ENCODE peak calls at places on chromosomes 11 and 22, in four cellular contexts. One of them, this sample, is unnamed.

GRCh38 chr11:130999992-131000770 is 83.9 kb upstream of the SNX19 start:
- DNase-seq in K562: no peak
- DNase-seq in H1: no peak
- DNase-seq in GM12878: no peak
- DNase-seq in this sample: peak; percentile 75

GRCh38 chr11:34242037-34242625 is 115.7 kb downstream of the ABTB2 start:
- DNase-seq in K562: peak; percentile 85
- DNase-seq in H1: no peak
- DNase-seq in GM12878: no peak
- DNase-seq in this sample: no peak

GRCh38 chr11:45580399-45580798 is 85.0 kb downstream of the CHST1 start:
- DNase-seq in K562: no peak
- DNase-seq in H1: no peak
- DNase-seq in GM12878: no peak
- DNase-seq in this sample: no peak

GRCh38 chr11:96228911-96229310 is 114.1 kb downstream of the MAML2 start:
- DNase-seq in K562: no peak
- DNase-seq in H1: no peak
- DNase-seq in GM12878: no peak
- DNase-seq in this sample: no peak

GRCh38 chr11:58963551-58964075 is 24.3 kb downstream of the GLYATL1 start:
- DNase-seq in K562: no peak
- DNase-seq in H1: peak; percentile 70
- DNase-seq in GM12878: no peak
- DNase-seq in this sample: no peak

GRCh38 chr11:70901951-70902521 is 350.3 kb downstream of the SHANK2 start:
- DNase-seq in K562: no peak
- DNase-seq in H1: no peak
- DNase-seq in GM12878: no peak
- DNase-seq in this sample: no peak

GRCh38 chr22:36048911-36049677 is 20.5 kb upstream of the RBFOX2 start:
- DNase-seq in K562: no peak
- DNase-seq in H1: no peak
- DNase-seq in GM12878: no peak
- DNase-seq in this sample: no peak

GRCh38 chr11:63623513-63624140 is 9.4 kb upstream of the PLAAT3 start:
- DNase-seq in K562: no peak
- DNase-seq in H1: no peak
- DNase-seq in GM12878: no peak
- DNase-seq in this sample: no peak

GRCh38 chr22:31095637-31096249 is 11.6 kb downstream of the SELENOM start:
- DNase-seq in K562: no peak
- DNase-seq in H1: no peak
- DNase-seq in GM12878: no peak
- DNase-seq in this sample: no peak

GRCh38 chr11:84901986-84902385 is 725.2 kb downstream of the DLG2 start:
- DNase-seq in K562: no peak
- DNase-seq in H1: no peak
- DNase-seq in GM12878: no peak
- DNase-seq in this sample: no peak

GRCh38 chr11:58075781-58076180 is 45.0 kb downstream of the OR6Q1 start:
- DNase-seq in K562: no peak
- DNase-seq in H1: no peak
- DNase-seq in GM12878: no peak
- DNase-seq in this sample: peak; percentile 22

GRCh38 chr11:34358258-34358665 is 452 bp upstream of the ABTB2 start:
- DNase-seq in K562: peak; percentile 76
- DNase-seq in H1: no peak
- DNase-seq in GM12878: no peak
- DNase-seq in this sample: peak; percentile 75

GRCh38 chr11:112345166-112345565 is 84.5 kb upstream of the PLET1 start:
- DNase-seq in K562: no peak
- DNase-seq in H1: no peak
- DNase-seq in GM12878: no peak
- DNase-seq in this sample: no peak

GRCh38 chr11:70158757-70159389 is 44.2 kb upstream of the FADD start:
- DNase-seq in K562: no peak
- DNase-seq in H1: no peak
- DNase-seq in GM12878: no peak
- DNase-seq in this sample: no peak

GRCh38 chr11:82003671-82004148 is 730.0 kb downstream of the FAM181B start:
- DNase-seq in K562: no peak
- DNase-seq in H1: no peak
- DNase-seq in GM12878: no peak
- DNase-seq in this sample: no peak

GRCh38 chr22:41638748-41639147 is 17.7 kb downstream of the XRCC6 start:
- DNase-seq in K562: no peak
- DNase-seq in H1: no peak
- DNase-seq in GM12878: no peak
- DNase-seq in this sample: no peak

GRCh38 chr11:1546536-1547466 is 25.3 kb downstream of the DUSP8 start:
- DNase-seq in K562: peak; percentile 90
- DNase-seq in H1: no peak
- DNase-seq in GM12878: no peak
- DNase-seq in this sample: no peak

GRCh38 chr11:469684-470667 is 19.9 kb downstream of the PTDSS2 start:
- DNase-seq in K562: no peak
- DNase-seq in H1: no peak
- DNase-seq in GM12878: no peak
- DNase-seq in this sample: peak; percentile 83

GRCh38 chr11:133579165-133580031 is 47.1 kb upstream of the OPCML start:
- DNase-seq in K562: no peak
- DNase-seq in H1: no peak
- DNase-seq in GM12878: no peak
- DNase-seq in this sample: no peak

GRCh38 chr11:79285756-79286155 is 155.1 kb downstream of the TENM4 start:
- DNase-seq in K562: no peak
- DNase-seq in H1: no peak
- DNase-seq in GM12878: no peak
- DNase-seq in this sample: no peak

GRCh38 chr11:925496-926301 is at the start of gene AP2A2:
- DNase-seq in K562: peak; percentile 95
- DNase-seq in H1: peak; percentile 43
- DNase-seq in GM12878: no peak
- DNase-seq in this sample: peak; percentile 58

GRCh38 chr11:91686700-91687099 is 537.9 kb upstream of the FAT3 start:
- DNase-seq in K562: no peak
- DNase-seq in H1: no peak
- DNase-seq in GM12878: no peak
- DNase-seq in this sample: no peak

GRCh38 chr11:70735976-70736375 is 337.6 kb downstream of the CTTN start:
- DNase-seq in K562: no peak
- DNase-seq in H1: no peak
- DNase-seq in GM12878: no peak
- DNase-seq in this sample: no peak

GRCh38 chr11:71060358-71060757 is 192.0 kb downstream of the SHANK2 start:
- DNase-seq in K562: no peak
- DNase-seq in H1: no peak
- DNase-seq in GM12878: no peak
- DNase-seq in this sample: no peak

GRCh38 chr11:34149274-34149673 is 43.8 kb downstream of the NAT10 start:
- DNase-seq in K562: no peak
- DNase-seq in H1: no peak
- DNase-seq in GM12878: no peak
- DNase-seq in this sample: no peak

GRCh38 chr11:18368236-18368635 is 26.1 kb upstream of the LDHA start:
- DNase-seq in K562: no peak
- DNase-seq in H1: no peak
- DNase-seq in GM12878: no peak
- DNase-seq in this sample: no peak

GRCh38 chr11:79013509-79013908 is 427.3 kb downstream of the TENM4 start:
- DNase-seq in K562: no peak
- DNase-seq in H1: no peak
- DNase-seq in GM12878: no peak
- DNase-seq in this sample: no peak

GRCh38 chr11:975824-976223 is 50.2 kb downstream of the AP2A2 start:
- DNase-seq in K562: peak; percentile 39
- DNase-seq in H1: peak; percentile 33
- DNase-seq in GM12878: no peak
- DNase-seq in this sample: peak; percentile 44

GRCh38 chr11:259374-259773 is 18.8 kb upstream of the NLRP6 start:
- DNase-seq in K562: no peak
- DNase-seq in H1: no peak
- DNase-seq in GM12878: no peak
- DNase-seq in this sample: no peak

GRCh38 chr11:14861680-14862079 is 30.4 kb downstream of the CYP2R1 start:
- DNase-seq in K562: no peak
- DNase-seq in H1: no peak
- DNase-seq in GM12878: no peak
- DNase-seq in this sample: peak; percentile 67
- TF ChIP-seq BRCA1 in K562: no peak
- TF ChIP-seq BRCA1 in H1: no peak
- TF ChIP-seq BRCA1 in GM12878: no peak
- TF ChIP-seq BRCA1 in this sample: no peak

GRCh38 chr11:134752526-134752925 is 340.5 kb upstream of the B3GAT1 start:
- DNase-seq in K562: no peak
- DNase-seq in H1: no peak
- DNase-seq in GM12878: no peak
- DNase-seq in this sample: no peak
- TF ChIP-seq ZNF274 in K562: no peak
- TF ChIP-seq ZNF274 in H1: no peak
- TF ChIP-seq ZNF274 in GM12878: no peak
- TF ChIP-seq ZNF274 in this sample: no peak

DNA sequence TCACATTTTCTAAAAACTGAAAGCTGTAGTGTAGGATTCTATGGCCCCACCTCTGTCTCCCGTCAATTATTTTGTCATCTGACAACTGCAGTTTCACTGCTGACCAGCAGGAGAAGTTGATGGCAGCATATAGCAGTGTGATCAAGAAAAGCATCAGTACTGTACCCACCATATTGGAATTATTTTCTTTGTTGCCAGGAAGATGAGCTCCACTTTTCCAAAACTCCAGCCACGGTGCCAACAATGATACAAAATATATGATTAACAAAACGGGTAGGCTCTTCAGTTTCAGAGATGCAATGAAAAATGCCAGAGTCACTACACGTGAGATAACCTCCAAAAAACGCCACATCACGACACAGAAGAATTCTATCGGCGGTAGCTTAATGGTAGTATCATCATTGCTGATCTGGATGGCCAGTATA is 41.3 kb downstream of the XKR3 start:
- DNase-seq in K562: peak; percentile 82
- DNase-seq in H1: no peak
- DNase-seq in GM12878: no peak
- DNase-seq in this sample: peak; percentile 5
- TF ChIP-seq CTCF in K562: peak; percentile 88
- TF ChIP-seq CTCF in H1: peak; percentile 28
- TF ChIP-seq CTCF in GM12878: peak; percentile 48
- TF ChIP-seq CTCF in this sample: peak; percentile 4

DNA sequence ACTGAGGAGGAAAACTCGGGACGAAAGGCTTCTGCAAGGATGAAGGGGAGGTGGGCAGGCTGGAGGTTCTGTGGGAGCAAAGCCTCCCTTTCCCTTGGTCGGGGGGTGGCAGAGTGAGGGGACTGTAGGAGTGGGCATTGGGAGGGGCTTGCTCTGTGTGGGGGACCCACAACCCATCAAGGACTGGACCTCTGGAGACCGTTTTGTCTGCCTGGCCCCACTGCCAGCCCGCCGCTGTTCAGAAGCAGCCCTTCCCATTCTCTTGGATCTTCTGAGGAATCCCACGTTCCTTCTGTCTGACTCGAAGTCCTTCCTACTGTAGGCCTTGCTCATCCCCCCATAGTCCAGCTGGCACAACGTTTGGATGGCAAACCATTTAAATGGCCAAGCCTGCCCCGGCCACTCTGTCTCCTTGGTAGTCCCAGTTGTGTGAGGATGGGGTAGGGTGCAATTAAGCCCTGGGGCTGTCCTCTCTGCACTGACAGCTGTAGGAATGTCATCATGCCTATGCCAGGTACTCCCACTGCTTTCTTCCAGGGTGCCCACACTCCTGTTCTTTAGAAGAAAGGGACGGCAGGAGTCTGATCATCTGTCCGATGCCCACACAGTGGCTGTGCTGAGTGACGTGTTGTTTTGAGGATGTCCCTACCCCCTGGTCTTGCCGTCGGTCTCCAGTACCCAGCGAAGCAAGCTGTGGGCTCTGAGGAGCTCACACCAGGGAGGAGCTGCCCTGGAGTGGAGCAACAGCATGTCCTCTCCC is 17.0 kb upstream of the NECTIN1 start:
- DNase-seq in K562: no peak
- DNase-seq in H1: no peak
- DNase-seq in GM12878: no peak
- DNase-seq in this sample: no peak
- TF ChIP-seq BRCA1 in K562: no peak
- TF ChIP-seq BRCA1 in H1: no peak
- TF ChIP-seq BRCA1 in GM12878: no peak
- TF ChIP-seq BRCA1 in this sample: no peak

DNA sequence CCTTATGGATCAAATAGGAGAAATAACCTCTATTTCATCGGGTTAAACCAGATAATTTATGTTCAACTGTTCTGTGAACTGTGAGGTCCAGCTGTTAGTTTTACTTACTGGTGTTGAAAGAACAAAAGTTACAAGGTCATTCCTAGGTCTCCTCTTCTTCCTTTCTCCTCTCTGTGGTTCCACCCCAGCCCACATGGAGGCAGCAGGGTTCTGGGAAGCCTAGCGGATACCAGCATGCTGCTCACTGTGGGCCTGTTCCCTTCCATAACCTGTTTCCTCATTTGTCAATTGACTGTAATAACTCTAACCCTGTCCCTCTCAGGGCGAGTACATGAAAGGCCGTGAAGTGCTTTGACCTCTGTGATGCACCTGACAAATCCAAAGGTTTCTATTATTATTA is 27.8 kb downstream of the RELT start:
- DNase-seq in K562: peak; percentile 62
- DNase-seq in H1: no peak
- DNase-seq in GM12878: no peak
- DNase-seq in this sample: peak; percentile 74
- TF ChIP-seq ZNF274 in K562: no peak
- TF ChIP-seq ZNF274 in H1: no peak
- TF ChIP-seq ZNF274 in GM12878: no peak
- TF ChIP-seq ZNF274 in this sample: no peak

GRCh38 chr11:5548440-5548839 is at the start of gene OR52H1:
- DNase-seq in K562: no peak
- DNase-seq in H1: no peak
- DNase-seq in GM12878: no peak
- DNase-seq in this sample: no peak

GRCh38 chr11:5550440-5551095 is 2.2 kb upstream of the OR52H1 start:
- DNase-seq in K562: no peak
- DNase-seq in H1: no peak
- DNase-seq in GM12878: peak; percentile 8
- DNase-seq in this sample: no peak

GRCh38 chr11:5553347-5553746 is 5.0 kb upstream of the OR52H1 start:
- DNase-seq in K562: no peak
- DNase-seq in H1: no peak
- DNase-seq in GM12878: no peak
- DNase-seq in this sample: no peak

GRCh38 chr11:5547982-5548381 is 358 bp downstream of the OR52H1 start:
- DNase-seq in K562: no peak
- DNase-seq in H1: no peak
- DNase-seq in GM12878: peak; percentile 19
- DNase-seq in this sample: no peak
- TF ChIP-seq CTCF in K562: no peak
- TF ChIP-seq CTCF in H1: no peak
- TF ChIP-seq CTCF in GM12878: no peak
- TF ChIP-seq CTCF in this sample: no peak